ENCODE peak calls at places on chromosomes 16 and 17, in six cellular contexts. One of them, this sample, is unnamed.

GRCh38 chr17:17042851-17043667 is 802 bp downstream of the MPRIP start:
- DNase-seq in small intestine: peak
- DNase-seq in activated T-cell treated with anti-CD3 and anti-CD28 coated beads, Interleukin-2, amount 50 U/mL, for 72 hours: peak
- DNase-seq in fibroblast of pulmonary artery: peak
- DNase-seq in activated naive CD4-positive, alpha-beta T cell treated with anti-CD3 and anti-CD28 coated beads, Interleukin-2, amount 10 ng/mL, durations not matched to agents 7 days and 5 days: peak
- DNase-seq in renal cortical epithelial cell: peak
- DNase-seq in this sample: no peak

GRCh38 chr16:21277927-21278706 is at the start of gene CRYM:
- DNase-seq in small intestine: peak
- DNase-seq in activated T-cell treated with anti-CD3 and anti-CD28 coated beads, Interleukin-2, amount 50 U/mL, for 72 hours: peak
- DNase-seq in fibroblast of pulmonary artery: peak
- DNase-seq in activated naive CD4-positive, alpha-beta T cell treated with anti-CD3 and anti-CD28 coated beads, Interleukin-2, amount 10 ng/mL, durations not matched to agents 7 days and 5 days: peak
- DNase-seq in renal cortical epithelial cell: peak
- DNase-seq in this sample: no peak

GRCh38 chr16:31877876-31878642 is 4.5 kb downstream of the ZNF267 start:
- DNase-seq in small intestine: no peak
- DNase-seq in activated T-cell treated with anti-CD3 and anti-CD28 coated beads, Interleukin-2, amount 50 U/mL, for 72 hours: peak
- DNase-seq in fibroblast of pulmonary artery: no peak
- DNase-seq in activated naive CD4-positive, alpha-beta T cell treated with anti-CD3 and anti-CD28 coated beads, Interleukin-2, amount 10 ng/mL, durations not matched to agents 7 days and 5 days: no peak
- DNase-seq in renal cortical epithelial cell: no peak
- DNase-seq in this sample: no peak

GRCh38 chr16:56238188-56238587 is 46.9 kb downstream of the GNAO1 start:
- DNase-seq in small intestine: no peak
- DNase-seq in activated T-cell treated with anti-CD3 and anti-CD28 coated beads, Interleukin-2, amount 50 U/mL, for 72 hours: no peak
- DNase-seq in fibroblast of pulmonary artery: no peak
- DNase-seq in activated naive CD4-positive, alpha-beta T cell treated with anti-CD3 and anti-CD28 coated beads, Interleukin-2, amount 10 ng/mL, durations not matched to agents 7 days and 5 days: no peak
- DNase-seq in renal cortical epithelial cell: no peak
- DNase-seq in this sample: no peak

GRCh38 chr17:13010959-13011358 is 6.9 kb downstream of the ELAC2 start:
- DNase-seq in small intestine: no peak
- DNase-seq in activated T-cell treated with anti-CD3 and anti-CD28 coated beads, Interleukin-2, amount 50 U/mL, for 72 hours: no peak
- DNase-seq in fibroblast of pulmonary artery: no peak
- DNase-seq in activated naive CD4-positive, alpha-beta T cell treated with anti-CD3 and anti-CD28 coated beads, Interleukin-2, amount 10 ng/mL, durations not matched to agents 7 days and 5 days: no peak
- DNase-seq in renal cortical epithelial cell: no peak
- DNase-seq in this sample: no peak

GRCh38 chr16:77169650-77170236 is 21.2 kb upstream of the MON1B start:
- DNase-seq in small intestine: peak
- DNase-seq in activated T-cell treated with anti-CD3 and anti-CD28 coated beads, Interleukin-2, amount 50 U/mL, for 72 hours: peak
- DNase-seq in fibroblast of pulmonary artery: peak
- DNase-seq in activated naive CD4-positive, alpha-beta T cell treated with anti-CD3 and anti-CD28 coated beads, Interleukin-2, amount 10 ng/mL, durations not matched to agents 7 days and 5 days: peak
- DNase-seq in renal cortical epithelial cell: peak
- DNase-seq in this sample: peak

GRCh38 chr17:39486242-39486641 is 25.0 kb downstream of the CDK12 start:
- DNase-seq in small intestine: no peak
- DNase-seq in activated T-cell treated with anti-CD3 and anti-CD28 coated beads, Interleukin-2, amount 50 U/mL, for 72 hours: no peak
- DNase-seq in fibroblast of pulmonary artery: peak
- DNase-seq in activated naive CD4-positive, alpha-beta T cell treated with anti-CD3 and anti-CD28 coated beads, Interleukin-2, amount 10 ng/mL, durations not matched to agents 7 days and 5 days: no peak
- DNase-seq in renal cortical epithelial cell: peak
- DNase-seq in this sample: no peak

GRCh38 chr16:78150233-78150632 is 50.8 kb downstream of the WWOX start:
- DNase-seq in small intestine: no peak
- DNase-seq in activated T-cell treated with anti-CD3 and anti-CD28 coated beads, Interleukin-2, amount 50 U/mL, for 72 hours: no peak
- DNase-seq in fibroblast of pulmonary artery: no peak
- DNase-seq in activated naive CD4-positive, alpha-beta T cell treated with anti-CD3 and anti-CD28 coated beads, Interleukin-2, amount 10 ng/mL, durations not matched to agents 7 days and 5 days: no peak
- DNase-seq in renal cortical epithelial cell: no peak
- DNase-seq in this sample: no peak

GRCh38 chr16:55682086-55682485 is 26.3 kb downstream of the SLC6A2 start:
- DNase-seq in small intestine: no peak
- DNase-seq in activated T-cell treated with anti-CD3 and anti-CD28 coated beads, Interleukin-2, amount 50 U/mL, for 72 hours: no peak
- DNase-seq in fibroblast of pulmonary artery: no peak
- DNase-seq in activated naive CD4-positive, alpha-beta T cell treated with anti-CD3 and anti-CD28 coated beads, Interleukin-2, amount 10 ng/mL, durations not matched to agents 7 days and 5 days: no peak
- DNase-seq in renal cortical epithelial cell: no peak
- DNase-seq in this sample: no peak

GRCh38 chr17:62933986-62934385 is 32.0 kb upstream of the TANC2 start:
- DNase-seq in small intestine: no peak
- DNase-seq in activated T-cell treated with anti-CD3 and anti-CD28 coated beads, Interleukin-2, amount 50 U/mL, for 72 hours: no peak
- DNase-seq in fibroblast of pulmonary artery: peak
- DNase-seq in activated naive CD4-positive, alpha-beta T cell treated with anti-CD3 and anti-CD28 coated beads, Interleukin-2, amount 10 ng/mL, durations not matched to agents 7 days and 5 days: no peak
- DNase-seq in renal cortical epithelial cell: peak
- DNase-seq in this sample: peak

GRCh38 chr16:51538707-51539604 is 387.9 kb upstream of the SALL1 start:
- DNase-seq in small intestine: no peak
- DNase-seq in activated T-cell treated with anti-CD3 and anti-CD28 coated beads, Interleukin-2, amount 50 U/mL, for 72 hours: no peak
- DNase-seq in fibroblast of pulmonary artery: peak
- DNase-seq in activated naive CD4-positive, alpha-beta T cell treated with anti-CD3 and anti-CD28 coated beads, Interleukin-2, amount 10 ng/mL, durations not matched to agents 7 days and 5 days: no peak
- DNase-seq in renal cortical epithelial cell: peak
- DNase-seq in this sample: peak

GRCh38 chr16:525520-526180 is 1.9 kb upstream of the CAPN15 start:
- DNase-seq in small intestine: peak
- DNase-seq in activated T-cell treated with anti-CD3 and anti-CD28 coated beads, Interleukin-2, amount 50 U/mL, for 72 hours: peak
- DNase-seq in fibroblast of pulmonary artery: peak
- DNase-seq in activated naive CD4-positive, alpha-beta T cell treated with anti-CD3 and anti-CD28 coated beads, Interleukin-2, amount 10 ng/mL, durations not matched to agents 7 days and 5 days: peak
- DNase-seq in renal cortical epithelial cell: peak
- DNase-seq in this sample: peak

GRCh38 chr17:59626756-59627155 is 7.1 kb downstream of the CLTC start:
- DNase-seq in small intestine: no peak
- DNase-seq in activated T-cell treated with anti-CD3 and anti-CD28 coated beads, Interleukin-2, amount 50 U/mL, for 72 hours: no peak
- DNase-seq in fibroblast of pulmonary artery: no peak
- DNase-seq in activated naive CD4-positive, alpha-beta T cell treated with anti-CD3 and anti-CD28 coated beads, Interleukin-2, amount 10 ng/mL, durations not matched to agents 7 days and 5 days: no peak
- DNase-seq in renal cortical epithelial cell: no peak
- DNase-seq in this sample: no peak

GRCh38 chr17:16443390-16444257 is 28.3 kb downstream of the TRPV2 start:
- DNase-seq in small intestine: no peak
- DNase-seq in activated T-cell treated with anti-CD3 and anti-CD28 coated beads, Interleukin-2, amount 50 U/mL, for 72 hours: no peak
- DNase-seq in fibroblast of pulmonary artery: no peak
- DNase-seq in activated naive CD4-positive, alpha-beta T cell treated with anti-CD3 and anti-CD28 coated beads, Interleukin-2, amount 10 ng/mL, durations not matched to agents 7 days and 5 days: no peak
- DNase-seq in renal cortical epithelial cell: no peak
- DNase-seq in this sample: peak

GRCh38 chr17:40063915-40064531 is 1.3 kb downstream of the THRA start:
- DNase-seq in small intestine: peak
- DNase-seq in activated T-cell treated with anti-CD3 and anti-CD28 coated beads, Interleukin-2, amount 50 U/mL, for 72 hours: no peak
- DNase-seq in fibroblast of pulmonary artery: no peak
- DNase-seq in activated naive CD4-positive, alpha-beta T cell treated with anti-CD3 and anti-CD28 coated beads, Interleukin-2, amount 10 ng/mL, durations not matched to agents 7 days and 5 days: no peak
- DNase-seq in renal cortical epithelial cell: no peak
- DNase-seq in this sample: no peak

GRCh38 chr16:8887952-8888560 is 5.9 kb downstream of the LITAFD start:
- DNase-seq in small intestine: no peak
- DNase-seq in activated T-cell treated with anti-CD3 and anti-CD28 coated beads, Interleukin-2, amount 50 U/mL, for 72 hours: no peak
- DNase-seq in fibroblast of pulmonary artery: peak
- DNase-seq in activated naive CD4-positive, alpha-beta T cell treated with anti-CD3 and anti-CD28 coated beads, Interleukin-2, amount 10 ng/mL, durations not matched to agents 7 days and 5 days: no peak
- DNase-seq in renal cortical epithelial cell: no peak
- DNase-seq in this sample: no peak

GRCh38 chr16:2473425-2473926 is 1.5 kb upstream of the TBC1D24 start:
- DNase-seq in small intestine: no peak
- DNase-seq in activated T-cell treated with anti-CD3 and anti-CD28 coated beads, Interleukin-2, amount 50 U/mL, for 72 hours: peak
- DNase-seq in fibroblast of pulmonary artery: no peak
- DNase-seq in activated naive CD4-positive, alpha-beta T cell treated with anti-CD3 and anti-CD28 coated beads, Interleukin-2, amount 10 ng/mL, durations not matched to agents 7 days and 5 days: peak
- DNase-seq in renal cortical epithelial cell: no peak
- DNase-seq in this sample: no peak

GRCh38 chr17:60161598-60162330 is 12.0 kb downstream of the CA4 start:
- DNase-seq in small intestine: no peak
- DNase-seq in activated T-cell treated with anti-CD3 and anti-CD28 coated beads, Interleukin-2, amount 50 U/mL, for 72 hours: no peak
- DNase-seq in fibroblast of pulmonary artery: no peak
- DNase-seq in activated naive CD4-positive, alpha-beta T cell treated with anti-CD3 and anti-CD28 coated beads, Interleukin-2, amount 10 ng/mL, durations not matched to agents 7 days and 5 days: no peak
- DNase-seq in renal cortical epithelial cell: no peak
- DNase-seq in this sample: peak

GRCh38 chr17:58870747-58871146 is 115.1 kb downstream of the PPM1E start:
- DNase-seq in small intestine: no peak
- DNase-seq in activated T-cell treated with anti-CD3 and anti-CD28 coated beads, Interleukin-2, amount 50 U/mL, for 72 hours: no peak
- DNase-seq in fibroblast of pulmonary artery: peak
- DNase-seq in activated naive CD4-positive, alpha-beta T cell treated with anti-CD3 and anti-CD28 coated beads, Interleukin-2, amount 10 ng/mL, durations not matched to agents 7 days and 5 days: no peak
- DNase-seq in renal cortical epithelial cell: peak
- DNase-seq in this sample: no peak